ENCODE peak calls at places on chromosomes 7 and 10, in nine cellular contexts. One of them, this sample, is unnamed.

GRCh38 chr7:155543011-155543881 is 3.1 kb downstream of the CNPY1 start:
- DNase-seq in astrocyte of the cerebellum: peak; percentile 39
- DNase-seq in choroid plexus epithelial cell: peak; percentile 30
- DNase-seq in heart left ventricle: no peak
- DNase-seq in CD8-positive, alpha-beta T cell: no peak
- DNase-seq in stomach: no peak
- DNase-seq in foreskin fibroblast: no peak
- DNase-seq in lower lobe of right lung: no peak
- DNase-seq in hepatocyte: no peak
- DNase-seq in this sample: no peak

GRCh38 chr7:2729893-2730716 is 42.1 kb downstream of the AMZ1 start:
- DNase-seq in hepatocyte: no peak
- DNase-seq in astrocyte of the cerebellum: peak; percentile 19
- DNase-seq in heart left ventricle: peak; percentile 40
- DNase-seq in choroid plexus epithelial cell: no peak
- DNase-seq in foreskin fibroblast: no peak
- DNase-seq in lower lobe of right lung: no peak
- DNase-seq in stomach: peak; percentile 24
- DNase-seq in CD8-positive, alpha-beta T cell: no peak
- DNase-seq in this sample: no peak

GRCh38 chr10:4144802-4145201 is 359.8 kb upstream of the KLF6 start:
- DNase-seq in CD8-positive, alpha-beta T cell: no peak
- DNase-seq in stomach: no peak
- DNase-seq in foreskin fibroblast: no peak
- DNase-seq in hepatocyte: no peak
- DNase-seq in lower lobe of right lung: no peak
- DNase-seq in choroid plexus epithelial cell: no peak
- DNase-seq in astrocyte of the cerebellum: no peak
- DNase-seq in heart left ventricle: no peak
- DNase-seq in this sample: no peak

GRCh38 chr10:120735773-120736371 is 115.3 kb upstream of the WDR11 start:
- DNase-seq in astrocyte of the cerebellum: peak; percentile 8
- DNase-seq in CD8-positive, alpha-beta T cell: no peak
- DNase-seq in stomach: no peak
- DNase-seq in foreskin fibroblast: no peak
- DNase-seq in heart left ventricle: no peak
- DNase-seq in hepatocyte: peak; percentile 19
- DNase-seq in lower lobe of right lung: no peak
- DNase-seq in choroid plexus epithelial cell: peak; percentile 63
- DNase-seq in this sample: no peak

GRCh38 chr10:209357-209756 is 74.1 kb downstream of the ZMYND11 start:
- DNase-seq in stomach: no peak
- DNase-seq in heart left ventricle: no peak
- DNase-seq in hepatocyte: no peak
- DNase-seq in CD8-positive, alpha-beta T cell: no peak
- DNase-seq in astrocyte of the cerebellum: no peak
- DNase-seq in lower lobe of right lung: no peak
- DNase-seq in foreskin fibroblast: no peak
- DNase-seq in choroid plexus epithelial cell: peak; percentile 57
- DNase-seq in this sample: no peak

GRCh38 chr7:34339061-34339526 is 318.9 kb upstream of the NPSR1 start:
- DNase-seq in astrocyte of the cerebellum: no peak
- DNase-seq in CD8-positive, alpha-beta T cell: no peak
- DNase-seq in stomach: no peak
- DNase-seq in hepatocyte: peak; percentile 9
- DNase-seq in choroid plexus epithelial cell: peak; percentile 57
- DNase-seq in heart left ventricle: no peak
- DNase-seq in foreskin fibroblast: no peak
- DNase-seq in lower lobe of right lung: no peak
- DNase-seq in this sample: no peak

GRCh38 chr7:16951483-16952080 is 69.8 kb upstream of the AGR3 start:
- DNase-seq in hepatocyte: no peak
- DNase-seq in CD8-positive, alpha-beta T cell: no peak
- DNase-seq in stomach: no peak
- DNase-seq in foreskin fibroblast: no peak
- DNase-seq in heart left ventricle: no peak
- DNase-seq in astrocyte of the cerebellum: no peak
- DNase-seq in lower lobe of right lung: no peak
- DNase-seq in choroid plexus epithelial cell: no peak
- DNase-seq in this sample: no peak

GRCh38 chr10:17783751-17784150 is 25.4 kb upstream of the MRC1 start:
- DNase-seq in lower lobe of right lung: no peak
- DNase-seq in choroid plexus epithelial cell: no peak
- DNase-seq in stomach: no peak
- DNase-seq in foreskin fibroblast: no peak
- DNase-seq in astrocyte of the cerebellum: no peak
- DNase-seq in heart left ventricle: no peak
- DNase-seq in hepatocyte: no peak
- DNase-seq in CD8-positive, alpha-beta T cell: no peak
- DNase-seq in this sample: no peak

GRCh38 chr10:17518338-17518737 is 63.9 kb upstream of the ST8SIA6 start:
- DNase-seq in stomach: no peak
- DNase-seq in heart left ventricle: no peak
- DNase-seq in choroid plexus epithelial cell: no peak
- DNase-seq in hepatocyte: no peak
- DNase-seq in foreskin fibroblast: no peak
- DNase-seq in CD8-positive, alpha-beta T cell: no peak
- DNase-seq in astrocyte of the cerebellum: no peak
- DNase-seq in lower lobe of right lung: no peak
- DNase-seq in this sample: no peak

GRCh38 chr10:132539431-132539839 is 1.8 kb downstream of the INPP5A start:
- DNase-seq in astrocyte of the cerebellum: no peak
- DNase-seq in stomach: peak; percentile 76
- DNase-seq in choroid plexus epithelial cell: no peak
- DNase-seq in lower lobe of right lung: peak; percentile 68
- DNase-seq in hepatocyte: no peak
- DNase-seq in foreskin fibroblast: no peak
- DNase-seq in CD8-positive, alpha-beta T cell: no peak
- DNase-seq in heart left ventricle: peak; percentile 56
- DNase-seq in this sample: no peak

GRCh38 chr7:101814996-101815825 is 2.2 kb upstream of the CUX1 start:
- DNase-seq in CD8-positive, alpha-beta T cell: peak; percentile 43
- DNase-seq in foreskin fibroblast: no peak
- DNase-seq in astrocyte of the cerebellum: no peak
- DNase-seq in lower lobe of right lung: peak; percentile 56
- DNase-seq in heart left ventricle: peak; percentile 80
- DNase-seq in hepatocyte: peak; percentile 86
- DNase-seq in choroid plexus epithelial cell: no peak
- DNase-seq in stomach: peak; percentile 51
- DNase-seq in this sample: peak; percentile 89

GRCh38 chr10:101952196-101952595 is 103.8 kb downstream of the ARMH3 start:
- DNase-seq in CD8-positive, alpha-beta T cell: no peak
- DNase-seq in stomach: no peak
- DNase-seq in hepatocyte: no peak
- DNase-seq in lower lobe of right lung: no peak
- DNase-seq in choroid plexus epithelial cell: no peak
- DNase-seq in astrocyte of the cerebellum: no peak
- DNase-seq in heart left ventricle: no peak
- DNase-seq in foreskin fibroblast: peak; percentile 58
- DNase-seq in this sample: no peak

GRCh38 chr7:17521437-17521836 is 223.0 kb downstream of the AHR start:
- DNase-seq in choroid plexus epithelial cell: peak; percentile 92
- DNase-seq in hepatocyte: no peak
- DNase-seq in stomach: no peak
- DNase-seq in astrocyte of the cerebellum: no peak
- DNase-seq in lower lobe of right lung: no peak
- DNase-seq in heart left ventricle: no peak
- DNase-seq in foreskin fibroblast: peak; percentile 74
- DNase-seq in CD8-positive, alpha-beta T cell: no peak
- DNase-seq in this sample: no peak

GRCh38 chr10:124149681-124150080 is 56.3 kb upstream of the CHST15 start:
- DNase-seq in astrocyte of the cerebellum: no peak
- DNase-seq in choroid plexus epithelial cell: no peak
- DNase-seq in lower lobe of right lung: no peak
- DNase-seq in stomach: no peak
- DNase-seq in foreskin fibroblast: no peak
- DNase-seq in hepatocyte: no peak
- DNase-seq in heart left ventricle: no peak
- DNase-seq in CD8-positive, alpha-beta T cell: no peak
- DNase-seq in this sample: no peak

GRCh38 chr10:14125564-14125963 is 205.2 kb downstream of the FRMD4A start:
- DNase-seq in CD8-positive, alpha-beta T cell: no peak
- DNase-seq in hepatocyte: no peak
- DNase-seq in choroid plexus epithelial cell: no peak
- DNase-seq in stomach: peak; percentile 30
- DNase-seq in lower lobe of right lung: no peak
- DNase-seq in astrocyte of the cerebellum: no peak
- DNase-seq in heart left ventricle: no peak
- DNase-seq in foreskin fibroblast: no peak
- DNase-seq in this sample: no peak

GRCh38 chr7:133735222-133735621 is 391.9 kb upstream of the LRGUK start:
- DNase-seq in CD8-positive, alpha-beta T cell: no peak
- DNase-seq in lower lobe of right lung: no peak
- DNase-seq in choroid plexus epithelial cell: peak; percentile 8
- DNase-seq in foreskin fibroblast: peak; percentile 7
- DNase-seq in heart left ventricle: no peak
- DNase-seq in astrocyte of the cerebellum: no peak
- DNase-seq in stomach: no peak
- DNase-seq in hepatocyte: no peak
- DNase-seq in this sample: no peak

GRCh38 chr10:64484931-64485330 is 963.7 kb downstream of the REEP3 start:
- DNase-seq in hepatocyte: no peak
- DNase-seq in foreskin fibroblast: no peak
- DNase-seq in lower lobe of right lung: no peak
- DNase-seq in choroid plexus epithelial cell: no peak
- DNase-seq in CD8-positive, alpha-beta T cell: no peak
- DNase-seq in astrocyte of the cerebellum: no peak
- DNase-seq in stomach: no peak
- DNase-seq in heart left ventricle: no peak
- DNase-seq in this sample: no peak

GRCh38 chr7:128114806-128115205 is 83.6 kb upstream of the LRRC4 start:
- DNase-seq in stomach: peak; percentile 18
- DNase-seq in astrocyte of the cerebellum: no peak
- DNase-seq in hepatocyte: no peak
- DNase-seq in lower lobe of right lung: no peak
- DNase-seq in CD8-positive, alpha-beta T cell: no peak
- DNase-seq in heart left ventricle: no peak
- DNase-seq in choroid plexus epithelial cell: no peak
- DNase-seq in foreskin fibroblast: no peak
- DNase-seq in this sample: no peak

GRCh38 chr7:100127866-100128601 is 1.3 kb downstream of the MBLAC1 start:
- DNase-seq in CD8-positive, alpha-beta T cell: no peak
- DNase-seq in foreskin fibroblast: no peak
- DNase-seq in hepatocyte: peak; percentile 48
- DNase-seq in stomach: no peak
- DNase-seq in choroid plexus epithelial cell: peak; percentile 39
- DNase-seq in lower lobe of right lung: no peak
- DNase-seq in heart left ventricle: no peak
- DNase-seq in astrocyte of the cerebellum: no peak
- DNase-seq in this sample: no peak

GRCh38 chr10:124329941-124330340 is 88.8 kb downstream of the OAT start:
- DNase-seq in astrocyte of the cerebellum: no peak
- DNase-seq in lower lobe of right lung: no peak
- DNase-seq in choroid plexus epithelial cell: no peak
- DNase-seq in foreskin fibroblast: no peak
- DNase-seq in stomach: peak; percentile 13
- DNase-seq in hepatocyte: no peak
- DNase-seq in heart left ventricle: no peak
- DNase-seq in CD8-positive, alpha-beta T cell: no peak
- DNase-seq in this sample: peak; percentile 34

GRCh38 chr10:91511549-91512330 is 101.6 kb downstream of the HECTD2 start:
- DNase-seq in astrocyte of the cerebellum: peak; percentile 23
- DNase-seq in lower lobe of right lung: no peak
- DNase-seq in choroid plexus epithelial cell: peak; percentile 86
- DNase-seq in foreskin fibroblast: peak; percentile 51
- DNase-seq in CD8-positive, alpha-beta T cell: no peak
- DNase-seq in heart left ventricle: no peak
- DNase-seq in hepatocyte: no peak
- DNase-seq in stomach: no peak
- DNase-seq in this sample: no peak

GRCh38 chr7:82194011-82194410 is 249.6 kb downstream of the CACNA2D1 start:
- DNase-seq in astrocyte of the cerebellum: no peak
- DNase-seq in foreskin fibroblast: peak; percentile 62
- DNase-seq in heart left ventricle: no peak
- DNase-seq in hepatocyte: no peak
- DNase-seq in choroid plexus epithelial cell: peak; percentile 52
- DNase-seq in CD8-positive, alpha-beta T cell: no peak
- DNase-seq in stomach: no peak
- DNase-seq in lower lobe of right lung: no peak
- DNase-seq in this sample: peak; percentile 56

GRCh38 chr7:94449151-94449725 is 54.5 kb downstream of the COL1A2 start:
- DNase-seq in hepatocyte: peak; percentile 52
- DNase-seq in CD8-positive, alpha-beta T cell: no peak
- DNase-seq in astrocyte of the cerebellum: no peak
- DNase-seq in stomach: no peak
- DNase-seq in lower lobe of right lung: no peak
- DNase-seq in heart left ventricle: no peak
- DNase-seq in choroid plexus epithelial cell: peak; percentile 75
- DNase-seq in foreskin fibroblast: no peak
- DNase-seq in this sample: no peak
- TF ChIP-seq CTCF in hepatocyte: peak; percentile 75
- TF ChIP-seq CTCF in CD8-positive, alpha-beta T cell: peak; percentile 73
- TF ChIP-seq CTCF in astrocyte of the cerebellum: peak; percentile 40
- TF ChIP-seq CTCF in stomach: peak; percentile 53
- TF ChIP-seq CTCF in lower lobe of right lung: peak; percentile 50
- TF ChIP-seq CTCF in heart left ventricle: peak; percentile 50
- TF ChIP-seq CTCF in choroid plexus epithelial cell: peak; percentile 64
- TF ChIP-seq CTCF in foreskin fibroblast: peak; percentile 31
- TF ChIP-seq CTCF in this sample: no peak

DNA sequence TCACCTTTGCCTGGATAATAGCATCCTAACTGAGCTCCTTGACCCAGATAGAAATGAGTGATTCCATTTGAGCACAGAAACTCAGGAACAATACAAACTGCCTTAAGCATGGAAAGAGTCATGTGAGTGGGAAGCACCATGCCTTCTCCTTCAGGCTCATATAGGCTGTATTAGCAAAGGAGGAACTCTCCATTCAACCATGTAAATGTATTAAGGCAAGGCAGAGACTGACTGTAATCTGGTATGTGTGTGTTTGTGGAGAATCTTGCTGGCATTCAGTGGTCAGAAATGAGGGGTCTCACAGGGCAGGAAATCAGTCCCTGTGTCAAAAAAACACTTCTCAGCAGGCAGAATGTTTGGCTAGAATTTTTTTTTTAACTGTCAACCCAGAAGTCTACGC is 40.2 kb downstream of the COA1 start:
- DNase-seq in hepatocyte: no peak
- DNase-seq in heart left ventricle: no peak
- DNase-seq in CD8-positive, alpha-beta T cell: no peak
- DNase-seq in astrocyte of the cerebellum: no peak
- DNase-seq in lower lobe of right lung: no peak
- DNase-seq in choroid plexus epithelial cell: no peak
- DNase-seq in foreskin fibroblast: no peak
- DNase-seq in stomach: no peak
- DNase-seq in this sample: no peak
- H3K4me3 ChIP-seq in hepatocyte: no peak overlapping the region
- H3K4me3 ChIP-seq in heart left ventricle: no peak overlapping the region
- H3K4me3 ChIP-seq in CD8-positive, alpha-beta T cell: no peak overlapping the region
- H3K4me3 ChIP-seq in astrocyte of the cerebellum: no peak overlapping the region
- H3K4me3 ChIP-seq in lower lobe of right lung: no peak overlapping the region
- H3K4me3 ChIP-seq in choroid plexus epithelial cell: no peak overlapping the region
- H3K4me3 ChIP-seq in foreskin fibroblast: no peak overlapping the region
- H3K4me3 ChIP-seq in stomach: no peak overlapping the region
- H3K4me3 ChIP-seq in this sample: no peak overlapping the region

GRCh38 chr7:86911703-86912102 is 147.8 kb downstream of the ELAPOR2 start:
- DNase-seq in hepatocyte: no peak
- DNase-seq in astrocyte of the cerebellum: no peak
- DNase-seq in stomach: no peak
- DNase-seq in CD8-positive, alpha-beta T cell: no peak
- DNase-seq in lower lobe of right lung: no peak
- DNase-seq in foreskin fibroblast: peak; percentile 1
- DNase-seq in heart left ventricle: no peak
- DNase-seq in choroid plexus epithelial cell: no peak
- DNase-seq in this sample: no peak
- TF ChIP-seq CTCF in hepatocyte: peak; percentile 8
- TF ChIP-seq CTCF in astrocyte of the cerebellum: peak; percentile 20
- TF ChIP-seq CTCF in stomach: no peak
- TF ChIP-seq CTCF in CD8-positive, alpha-beta T cell: no peak
- TF ChIP-seq CTCF in lower lobe of right lung: no peak
- TF ChIP-seq CTCF in foreskin fibroblast: no peak
- TF ChIP-seq CTCF in heart left ventricle: no peak
- TF ChIP-seq CTCF in choroid plexus epithelial cell: no peak
- TF ChIP-seq CTCF in this sample: no peak

GRCh38 chr10:110498982-110499795 is 1.5 kb downstream of the DUSP5 start:
- DNase-seq in astrocyte of the cerebellum: no peak
- DNase-seq in hepatocyte: peak; percentile 42
- DNase-seq in heart left ventricle: no peak
- DNase-seq in choroid plexus epithelial cell: peak; percentile 83
- DNase-seq in CD8-positive, alpha-beta T cell: no peak
- DNase-seq in lower lobe of right lung: no peak
- DNase-seq in foreskin fibroblast: peak; percentile 52
- DNase-seq in stomach: peak; percentile 46
- DNase-seq in this sample: peak; percentile 27
- H3K4me3 ChIP-seq in astrocyte of the cerebellum: peak overlapping the region; percentile 77
- H3K4me3 ChIP-seq in hepatocyte: peak overlapping the region; percentile 30
- H3K4me3 ChIP-seq in heart left ventricle: peak overlapping the region; percentile 97
- H3K4me3 ChIP-seq in choroid plexus epithelial cell: peak overlapping the region; percentile 88
- H3K4me3 ChIP-seq in CD8-positive, alpha-beta T cell: peak overlapping the region; percentile 91
- H3K4me3 ChIP-seq in lower lobe of right lung: peak overlapping the region; percentile 83
- H3K4me3 ChIP-seq in foreskin fibroblast: peak overlapping the region; percentile 72
- H3K4me3 ChIP-seq in stomach: peak overlapping the region; percentile 75
- H3K4me3 ChIP-seq in this sample: peak overlapping the region; percentile 74